ENCODE peak calls at places on chromosomes 13 and 19, in ten cellular contexts. One of them, this sample, is unnamed. For H3K27me3, the result is how much of the 10 kb centered on the place peaks cover.

GRCh38 chr13:109815651-109816050 is 29.3 kb upstream of the IRS2 start:
- DNase-seq in left lung: no peak
- DNase-seq in left ventricle myocardium inferior: no peak
- DNase-seq in heart right ventricle: no peak
- DNase-seq in endodermal cell: no peak
- DNase-seq in right lobe of liver: no peak
- DNase-seq in CD8-positive, alpha-beta T cell: no peak
- DNase-seq in CD4-positive, alpha-beta T cell: no peak
- DNase-seq in mesenchymal stem cell: no peak
- DNase-seq in foreskin keratinocyte: no peak
- DNase-seq in this sample: no peak

GRCh38 chr19:36257512-36257876 is 42.6 kb downstream of the ZNF146 start:
- DNase-seq in left lung: no peak
- DNase-seq in left ventricle myocardium inferior: peak
- DNase-seq in heart right ventricle: no peak
- DNase-seq in endodermal cell: no peak
- DNase-seq in right lobe of liver: no peak
- DNase-seq in CD8-positive, alpha-beta T cell: no peak
- DNase-seq in CD4-positive, alpha-beta T cell: no peak
- DNase-seq in mesenchymal stem cell: no peak
- DNase-seq in foreskin keratinocyte: no peak
- DNase-seq in this sample: no peak

GRCh38 chr13:40389081-40389641 is 277.3 kb downstream of the FOXO1 start:
- DNase-seq in left lung: no peak
- DNase-seq in left ventricle myocardium inferior: no peak
- DNase-seq in heart right ventricle: no peak
- DNase-seq in endodermal cell: no peak
- DNase-seq in right lobe of liver: no peak
- DNase-seq in CD8-positive, alpha-beta T cell: peak
- DNase-seq in CD4-positive, alpha-beta T cell: peak
- DNase-seq in mesenchymal stem cell: no peak
- DNase-seq in foreskin keratinocyte: no peak
- DNase-seq in this sample: peak

GRCh38 chr13:75326173-75327131 is 155.5 kb downstream of the TBC1D4 start:
- DNase-seq in left lung: no peak
- DNase-seq in left ventricle myocardium inferior: no peak
- DNase-seq in heart right ventricle: no peak
- DNase-seq in endodermal cell: peak
- DNase-seq in right lobe of liver: no peak
- DNase-seq in CD8-positive, alpha-beta T cell: peak
- DNase-seq in CD4-positive, alpha-beta T cell: peak
- DNase-seq in mesenchymal stem cell: peak
- DNase-seq in foreskin keratinocyte: peak
- DNase-seq in this sample: peak

GRCh38 chr19:36771275-36772231 is 1.1 kb downstream of the ZNF850 start:
- DNase-seq in left lung: no peak
- DNase-seq in left ventricle myocardium inferior: peak
- DNase-seq in heart right ventricle: peak
- DNase-seq in endodermal cell: peak
- DNase-seq in right lobe of liver: peak
- DNase-seq in CD8-positive, alpha-beta T cell: no peak
- DNase-seq in CD4-positive, alpha-beta T cell: no peak
- DNase-seq in mesenchymal stem cell: peak
- DNase-seq in foreskin keratinocyte: peak
- DNase-seq in this sample: peak

GRCh38 chr13:106423530-106423929 is 111.9 kb downstream of the EFNB2 start:
- DNase-seq in left lung: no peak
- DNase-seq in left ventricle myocardium inferior: no peak
- DNase-seq in heart right ventricle: no peak
- DNase-seq in endodermal cell: no peak
- DNase-seq in right lobe of liver: no peak
- DNase-seq in CD8-positive, alpha-beta T cell: no peak
- DNase-seq in CD4-positive, alpha-beta T cell: no peak
- DNase-seq in mesenchymal stem cell: no peak
- DNase-seq in foreskin keratinocyte: no peak
- DNase-seq in this sample: no peak

GRCh38 chr19:44865196-44865767 is 19.2 kb downstream of the NECTIN2 start:
- DNase-seq in left lung: no peak
- DNase-seq in left ventricle myocardium inferior: no peak
- DNase-seq in heart right ventricle: no peak
- DNase-seq in endodermal cell: no peak
- DNase-seq in right lobe of liver: no peak
- DNase-seq in CD8-positive, alpha-beta T cell: no peak
- DNase-seq in CD4-positive, alpha-beta T cell: no peak
- DNase-seq in mesenchymal stem cell: no peak
- DNase-seq in foreskin keratinocyte: no peak
- DNase-seq in this sample: no peak

GRCh38 chr13:87661471-87661870 is 9.7 kb upstream of the SLITRK5 start:
- DNase-seq in left lung: no peak
- DNase-seq in left ventricle myocardium inferior: no peak
- DNase-seq in heart right ventricle: no peak
- DNase-seq in endodermal cell: no peak
- DNase-seq in right lobe of liver: no peak
- DNase-seq in CD8-positive, alpha-beta T cell: no peak
- DNase-seq in CD4-positive, alpha-beta T cell: no peak
- DNase-seq in mesenchymal stem cell: peak
- DNase-seq in foreskin keratinocyte: peak
- DNase-seq in this sample: no peak

GRCh38 chr19:46697142-46697960 is 19.6 kb downstream of the PRKD2 start:
- DNase-seq in left lung: peak
- DNase-seq in left ventricle myocardium inferior: peak
- DNase-seq in heart right ventricle: peak
- DNase-seq in endodermal cell: peak
- DNase-seq in right lobe of liver: peak
- DNase-seq in CD8-positive, alpha-beta T cell: no peak
- DNase-seq in CD4-positive, alpha-beta T cell: no peak
- DNase-seq in mesenchymal stem cell: peak
- DNase-seq in foreskin keratinocyte: no peak
- DNase-seq in this sample: no peak

GRCh38 chr13:76879211-76879875 is 6.9 kb downstream of the KCTD12 start:
- DNase-seq in left lung: peak
- DNase-seq in left ventricle myocardium inferior: peak
- DNase-seq in heart right ventricle: peak
- DNase-seq in endodermal cell: no peak
- DNase-seq in right lobe of liver: peak
- DNase-seq in CD8-positive, alpha-beta T cell: peak
- DNase-seq in CD4-positive, alpha-beta T cell: peak
- DNase-seq in mesenchymal stem cell: peak
- DNase-seq in foreskin keratinocyte: no peak
- DNase-seq in this sample: no peak

GRCh38 chr13:65347420-65348030 is 1882.6 kb downstream of the PCDH9 start:
- DNase-seq in left lung: no peak
- DNase-seq in left ventricle myocardium inferior: no peak
- DNase-seq in heart right ventricle: no peak
- DNase-seq in endodermal cell: no peak
- DNase-seq in right lobe of liver: no peak
- DNase-seq in CD8-positive, alpha-beta T cell: no peak
- DNase-seq in CD4-positive, alpha-beta T cell: no peak
- DNase-seq in mesenchymal stem cell: no peak
- DNase-seq in foreskin keratinocyte: no peak
- DNase-seq in this sample: no peak

GRCh38 chr13:42009057-42009456 is 39.4 kb upstream of the DGKH start:
- DNase-seq in left lung: no peak
- DNase-seq in left ventricle myocardium inferior: no peak
- DNase-seq in heart right ventricle: no peak
- DNase-seq in endodermal cell: no peak
- DNase-seq in right lobe of liver: no peak
- DNase-seq in CD8-positive, alpha-beta T cell: no peak
- DNase-seq in CD4-positive, alpha-beta T cell: no peak
- DNase-seq in mesenchymal stem cell: no peak
- DNase-seq in foreskin keratinocyte: no peak
- DNase-seq in this sample: no peak

GRCh38 chr19:17234911-17235617 is 9.0 kb downstream of the OCEL1 start:
- DNase-seq in left lung: peak
- DNase-seq in left ventricle myocardium inferior: peak
- DNase-seq in heart right ventricle: no peak
- DNase-seq in endodermal cell: peak
- DNase-seq in right lobe of liver: no peak
- DNase-seq in CD8-positive, alpha-beta T cell: peak
- DNase-seq in CD4-positive, alpha-beta T cell: peak
- DNase-seq in mesenchymal stem cell: peak
- DNase-seq in foreskin keratinocyte: no peak
- DNase-seq in this sample: peak
- H3K27ac ChIP-seq in left lung: peak
- H3K27ac ChIP-seq in left ventricle myocardium inferior: peak
- H3K27ac ChIP-seq in heart right ventricle: peak
- H3K27ac ChIP-seq in endodermal cell: peak
- H3K27ac ChIP-seq in right lobe of liver: peak
- H3K27ac ChIP-seq in CD8-positive, alpha-beta T cell: peak
- H3K27ac ChIP-seq in CD4-positive, alpha-beta T cell: no peak
- H3K27ac ChIP-seq in mesenchymal stem cell: peak
- H3K27ac ChIP-seq in foreskin keratinocyte: no peak
- H3K27ac ChIP-seq in this sample: peak

DNA sequence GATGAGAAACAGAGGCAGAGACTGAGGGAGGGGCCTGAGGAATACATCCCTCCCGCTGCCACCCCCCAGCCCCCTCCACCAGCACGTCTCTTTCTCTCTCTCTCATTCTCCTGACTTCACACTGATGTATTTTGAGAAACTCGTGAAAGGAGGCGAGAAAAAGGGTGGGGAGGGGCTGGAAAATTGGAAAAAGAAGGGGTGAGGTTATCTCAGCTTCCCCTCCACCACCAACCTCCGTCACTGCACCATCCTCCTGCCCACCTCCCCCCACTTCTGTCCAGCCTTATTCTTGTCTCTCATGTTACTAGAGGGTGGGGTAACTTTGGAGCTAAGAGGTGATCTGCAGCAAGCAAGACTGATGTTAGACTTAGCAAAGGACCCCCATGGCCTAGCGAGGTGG is 1.5 kb downstream of the SLC17A7 start:
- DNase-seq in left lung: no peak
- DNase-seq in left ventricle myocardium inferior: no peak
- DNase-seq in heart right ventricle: no peak
- DNase-seq in endodermal cell: no peak
- DNase-seq in right lobe of liver: no peak
- DNase-seq in CD8-positive, alpha-beta T cell: no peak
- DNase-seq in CD4-positive, alpha-beta T cell: no peak
- DNase-seq in mesenchymal stem cell: no peak
- DNase-seq in foreskin keratinocyte: no peak
- DNase-seq in this sample: no peak
- H3K27me3 ChIP-seq in left lung: half or more
- H3K27me3 ChIP-seq in left ventricle myocardium inferior: half or more
- H3K27me3 ChIP-seq in heart right ventricle: half or more
- H3K27me3 ChIP-seq in endodermal cell: half or more
- H3K27me3 ChIP-seq in right lobe of liver: under half
- H3K27me3 ChIP-seq in CD8-positive, alpha-beta T cell: half or more
- H3K27me3 ChIP-seq in CD4-positive, alpha-beta T cell: half or more
- H3K27me3 ChIP-seq in mesenchymal stem cell: half or more
- H3K27me3 ChIP-seq in foreskin keratinocyte: half or more
- H3K27me3 ChIP-seq in this sample: half or more

GRCh38 chr19:33171222-33171795 is 22.8 kb upstream of the LRP3 start:
- DNase-seq in left lung: no peak
- DNase-seq in left ventricle myocardium inferior: no peak
- DNase-seq in heart right ventricle: no peak
- DNase-seq in endodermal cell: no peak
- DNase-seq in right lobe of liver: no peak
- DNase-seq in CD8-positive, alpha-beta T cell: no peak
- DNase-seq in CD4-positive, alpha-beta T cell: no peak
- DNase-seq in mesenchymal stem cell: no peak
- DNase-seq in foreskin keratinocyte: no peak
- DNase-seq in this sample: no peak

GRCh38 chr19:33168528-33168927 is 25.6 kb upstream of the LRP3 start:
- DNase-seq in left lung: no peak
- DNase-seq in left ventricle myocardium inferior: no peak
- DNase-seq in heart right ventricle: no peak
- DNase-seq in endodermal cell: no peak
- DNase-seq in right lobe of liver: no peak
- DNase-seq in CD8-positive, alpha-beta T cell: no peak
- DNase-seq in CD4-positive, alpha-beta T cell: no peak
- DNase-seq in mesenchymal stem cell: no peak
- DNase-seq in foreskin keratinocyte: no peak
- DNase-seq in this sample: no peak

GRCh38 chr19:33174186-33174585 is 19.9 kb upstream of the LRP3 start:
- DNase-seq in left lung: no peak
- DNase-seq in left ventricle myocardium inferior: no peak
- DNase-seq in heart right ventricle: no peak
- DNase-seq in endodermal cell: no peak
- DNase-seq in right lobe of liver: no peak
- DNase-seq in CD8-positive, alpha-beta T cell: no peak
- DNase-seq in CD4-positive, alpha-beta T cell: no peak
- DNase-seq in mesenchymal stem cell: no peak
- DNase-seq in foreskin keratinocyte: no peak
- DNase-seq in this sample: no peak

GRCh38 chr19:33175156-33175782 is 18.9 kb upstream of the LRP3 start:
- DNase-seq in left lung: no peak
- DNase-seq in left ventricle myocardium inferior: no peak
- DNase-seq in heart right ventricle: no peak
- DNase-seq in endodermal cell: peak
- DNase-seq in right lobe of liver: no peak
- DNase-seq in CD8-positive, alpha-beta T cell: no peak
- DNase-seq in CD4-positive, alpha-beta T cell: no peak
- DNase-seq in mesenchymal stem cell: no peak
- DNase-seq in foreskin keratinocyte: no peak
- DNase-seq in this sample: no peak

DNA sequence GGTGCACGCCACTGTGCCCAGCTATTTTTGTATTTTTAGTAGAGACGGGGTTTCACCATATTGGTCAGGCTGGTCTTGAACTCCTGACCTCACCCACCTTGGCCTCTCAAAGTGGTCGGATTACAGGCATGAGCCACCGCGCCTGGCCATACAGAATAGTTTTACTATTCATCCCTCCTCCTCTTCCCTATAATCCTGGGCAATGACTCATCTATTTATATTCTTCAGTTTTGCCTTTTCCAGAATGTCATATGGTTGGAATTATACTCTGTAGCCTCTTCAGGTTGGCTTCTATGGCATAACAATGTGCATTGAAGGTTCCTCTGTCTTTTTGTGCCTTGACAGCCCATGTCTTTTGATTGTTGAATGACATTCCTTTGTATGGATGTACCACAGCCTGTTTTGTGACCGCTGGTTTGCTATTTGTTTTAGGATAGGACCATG is 22.2 kb upstream of the LRP3 start:
- DNase-seq in left lung: no peak
- DNase-seq in left ventricle myocardium inferior: no peak
- DNase-seq in heart right ventricle: no peak
- DNase-seq in endodermal cell: peak
- DNase-seq in right lobe of liver: no peak
- DNase-seq in CD8-positive, alpha-beta T cell: no peak
- DNase-seq in CD4-positive, alpha-beta T cell: no peak
- DNase-seq in mesenchymal stem cell: peak
- DNase-seq in foreskin keratinocyte: no peak
- DNase-seq in this sample: no peak
- H3K27ac ChIP-seq in left lung: no peak
- H3K27ac ChIP-seq in left ventricle myocardium inferior: no peak
- H3K27ac ChIP-seq in heart right ventricle: no peak
- H3K27ac ChIP-seq in endodermal cell: no peak
- H3K27ac ChIP-seq in right lobe of liver: no peak
- H3K27ac ChIP-seq in CD8-positive, alpha-beta T cell: no peak
- H3K27ac ChIP-seq in CD4-positive, alpha-beta T cell: no peak
- H3K27ac ChIP-seq in mesenchymal stem cell: peak
- H3K27ac ChIP-seq in foreskin keratinocyte: no peak
- H3K27ac ChIP-seq in this sample: no peak

DNA sequence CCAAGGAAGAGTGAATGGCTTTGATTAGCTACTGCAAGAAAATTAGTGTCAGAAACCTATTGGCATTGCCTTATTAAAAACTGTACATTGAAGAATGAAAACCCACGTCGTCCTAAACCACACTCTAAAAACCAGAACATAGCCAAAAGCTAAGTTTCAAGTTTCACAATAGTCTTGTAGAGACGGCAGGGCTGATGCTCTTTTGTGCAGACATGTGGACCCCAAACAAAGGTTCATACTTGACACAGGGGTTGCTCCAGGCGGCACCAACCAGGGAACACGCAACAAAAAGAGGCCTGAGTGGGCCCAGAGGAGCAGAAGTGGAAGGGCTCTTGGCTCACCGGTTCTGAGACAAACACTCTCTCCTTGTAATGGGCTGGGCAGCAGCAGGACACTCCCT is 28.6 kb upstream of the MIR17HG start:
- DNase-seq in left lung: no peak
- DNase-seq in left ventricle myocardium inferior: no peak
- DNase-seq in heart right ventricle: no peak
- DNase-seq in endodermal cell: no peak
- DNase-seq in right lobe of liver: no peak
- DNase-seq in CD8-positive, alpha-beta T cell: no peak
- DNase-seq in CD4-positive, alpha-beta T cell: no peak
- DNase-seq in mesenchymal stem cell: no peak
- DNase-seq in foreskin keratinocyte: no peak
- DNase-seq in this sample: no peak
- H3K27me3 ChIP-seq in left lung: under half
- H3K27me3 ChIP-seq in left ventricle myocardium inferior: under half
- H3K27me3 ChIP-seq in heart right ventricle: under half
- H3K27me3 ChIP-seq in endodermal cell: under half
- H3K27me3 ChIP-seq in right lobe of liver: under half
- H3K27me3 ChIP-seq in CD8-positive, alpha-beta T cell: under half
- H3K27me3 ChIP-seq in CD4-positive, alpha-beta T cell: under half
- H3K27me3 ChIP-seq in mesenchymal stem cell: under half
- H3K27me3 ChIP-seq in foreskin keratinocyte: under half
- H3K27me3 ChIP-seq in this sample: under half